ENCODE peak calls at places on chromosomes 4 and X, in six cellular contexts. I is mucosa of descending colon; E is hepatocyte; J is CD4-positive, CD25-positive, alpha-beta regulatory T cell; N is MM.1S; O is stomach. M is an unnamed sample.
A peak's percentile ranks its signal among the peaks of the same experiment; 100 is the strongest.

GRCh38 chr4:144421056-144421455 is 224.9 kb upstream of the HHIP start:
- DNase-seq in I (no peak), E (no peak), J (no peak), N (no peak), O (no peak), M (no peak)

GRCh38 chrX:7115557-7115956 is 32.0 kb upstream of the STS start:
- DNase-seq in I (no peak), E (no peak), J (no peak), N (no peak), O (no peak), M (no peak)

GRCh38 chr4:64341711-64342110 is 67.5 kb downstream of the TECRL start:
- DNase-seq in I (no peak), E (no peak), J (no peak), N (peak; percentile 33), O (no peak), M (no peak)

GRCh38 chr4:119498520-119498919 is 130.1 kb downstream of the PDE5A start:
- DNase-seq in I (no peak), E (peak; percentile 8), J (no peak), N (no peak), O (no peak), M (no peak)

GRCh38 chrX:1612641-1613286 is 2.1 kb upstream of the ASMT start:
- DNase-seq in I (no peak), E (no peak), J (no peak), N (no peak), O (no peak), M (no peak)

GRCh38 chr4:78414116-78414515 is 137.5 kb upstream of the ANXA3 start:
- DNase-seq in I (no peak), E (no peak), J (no peak), N (no peak), O (no peak), M (no peak)

GRCh38 chrX:78029663-78030062 is 60.2 kb upstream of the PGAM4 start:
- DNase-seq in I (peak; percentile 34), E (peak; percentile 8), J (no peak), N (peak; percentile 44), O (no peak), M (peak; percentile 48)

GRCh38 chrX:142001934-142002333 is 98.2 kb downstream of the MAGEC1 start:
- DNase-seq in I (no peak), E (no peak), J (no peak), N (no peak), O (no peak), M (no peak)

GRCh38 chrX:46618947-46619346 is 45.4 kb downstream of the CHST7 start:
- DNase-seq in I (no peak), E (no peak), J (no peak), N (no peak), O (no peak), M (no peak)

GRCh38 chr4:176425035-176425434 is 105.3 kb downstream of the SPCS3 start:
- DNase-seq in I (no peak), E (no peak), J (no peak), N (no peak), O (no peak), M (no peak)

GRCh38 chr4:26953361-26953760 is 92.7 kb downstream of the STIM2 start:
- DNase-seq in I (no peak), E (no peak), J (no peak), N (no peak), O (no peak), M (no peak)

GRCh38 chr4:188246488-188246887 is 107.2 kb downstream of the TRIML1 start:
- DNase-seq in I (no peak), E (no peak), J (no peak), N (no peak), O (no peak), M (peak; percentile 13)

GRCh38 chr4:89821612-89822011 is 15.3 kb downstream of the SNCA start:
- DNase-seq in I (no peak), E (no peak), J (no peak), N (no peak), O (no peak), M (no peak)

DNA sequence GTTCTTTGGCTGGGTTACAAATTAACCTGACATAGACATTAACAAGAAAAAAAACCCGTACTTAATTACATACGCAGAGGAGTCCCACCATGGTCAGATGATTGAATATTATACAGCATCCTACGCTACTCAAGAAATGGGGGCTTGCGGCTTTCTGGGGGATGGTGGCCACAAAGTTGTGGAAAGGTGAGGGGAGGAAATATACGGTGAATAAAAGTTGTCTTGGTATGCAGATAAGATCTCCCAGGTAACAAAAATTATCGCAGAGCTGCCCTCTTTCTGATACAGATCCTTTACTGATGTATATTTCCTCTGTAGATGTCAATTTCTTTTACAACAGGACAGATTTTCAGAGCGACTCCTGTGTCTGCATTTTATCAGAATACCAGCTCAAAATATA is 890 bp downstream of the DCAF16 start:
- DNase-seq in I (no peak), E (no peak), J (no peak), N (no peak), O (no peak), M (no peak)
- H3K4me1 ChIP-seq in I (peaks cover 37% of the 10 kb centered on the region), E (peaks cover 20% of the 10 kb centered on the region), J (peaks cover 67% of the 10 kb centered on the region), N (peaks cover 32% of the 10 kb centered on the region), O (peaks cover 53% of the 10 kb centered on the region), M (peaks cover 24% of the 10 kb centered on the region)

DNA sequence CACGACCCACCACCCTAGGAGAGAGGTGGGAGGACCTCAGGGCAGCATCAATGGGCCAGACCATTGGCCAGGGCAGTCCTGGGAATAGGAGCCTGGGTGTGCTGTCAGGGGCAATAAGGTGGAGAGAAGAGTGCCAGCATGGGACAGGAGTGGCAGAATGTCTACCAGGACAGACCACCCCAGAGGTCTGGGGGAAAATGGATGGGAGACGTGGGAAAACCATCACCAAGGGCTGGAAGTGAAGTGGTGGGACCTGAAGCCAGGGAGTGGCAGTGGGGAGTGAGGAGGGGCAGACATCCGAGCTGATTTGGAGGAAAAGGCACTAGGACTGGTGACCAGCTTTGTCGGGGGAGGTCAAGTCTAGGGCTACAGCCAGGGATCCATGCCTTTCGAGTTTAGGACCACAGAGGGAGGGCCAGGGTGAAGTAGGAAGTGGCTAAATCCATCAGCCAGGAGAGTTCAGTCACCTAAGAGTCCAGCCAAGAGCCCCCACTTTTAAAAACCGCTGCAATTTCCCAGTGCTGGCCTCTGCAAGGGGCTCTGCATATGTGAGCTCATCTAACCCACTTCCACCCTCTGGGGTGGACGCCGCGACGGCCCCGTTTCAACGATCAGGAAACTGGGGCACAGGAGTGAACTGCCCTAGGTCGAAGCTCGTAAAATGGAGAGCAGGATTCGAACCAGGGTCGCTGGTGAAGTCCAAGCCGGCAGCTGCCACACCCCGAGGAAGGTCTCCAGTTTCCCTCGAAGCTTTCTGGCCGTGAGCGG is 809 bp downstream of the EVC2 start:
- DNase-seq in I (no peak), E (no peak), J (no peak), N (no peak), O (no peak), M (no peak)
- H3K4me3 ChIP-seq in I (peak overlapping the region; percentile 11), E (peak overlapping the region; percentile 97), J (no peak overlapping the region), N (peak overlapping the region; percentile 67), O (peak overlapping the region; percentile 65), M (no peak overlapping the region)

DNA sequence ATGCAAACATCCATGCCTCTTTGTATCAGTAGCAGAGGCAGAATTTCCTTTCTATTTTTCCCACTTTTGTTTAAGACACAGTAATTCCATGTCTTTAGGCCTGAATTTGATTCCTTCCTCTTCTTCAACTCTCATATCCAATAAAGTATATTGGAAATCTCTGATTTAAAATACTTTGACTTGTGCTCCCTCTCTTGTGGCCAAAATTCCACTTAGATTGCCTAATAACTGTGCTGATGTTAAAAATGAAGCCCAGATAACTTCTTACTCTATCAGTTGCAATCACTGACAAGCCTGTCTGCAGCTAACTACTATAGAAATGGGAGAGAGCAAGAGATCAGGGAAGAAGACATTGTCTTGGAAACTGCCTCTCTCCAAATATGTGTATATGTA is 163.4 kb upstream of the SPIN4 start:
- DNase-seq in I (no peak), E (no peak), J (no peak), N (no peak), O (no peak), M (no peak)
- H3K4me1 ChIP-seq in I (no peaks in the 10 kb centered on the region), E (no peaks in the 10 kb centered on the region), J (no peaks in the 10 kb centered on the region), N (no peaks in the 10 kb centered on the region), O (peaks cover 13% of the 10 kb centered on the region), M (peaks cover 13% of the 10 kb centered on the region)

GRCh38 chrX:140439455-140439854 is 65.4 kb downstream of the SOX3 start:
- DNase-seq in I (peak; percentile 18), E (peak; percentile 49), J (no peak), N (no peak), O (peak; percentile 48), M (peak; percentile 81)
- H3K4me3 ChIP-seq in I (no peak overlapping the region), E (no peak overlapping the region), J (no peak overlapping the region), N (no peak overlapping the region), O (peak overlapping the region; percentile 22), M (peak overlapping the region; percentile 27)

GRCh38 chr4:8194306-8195242 is 4.5 kb upstream of the SH3TC1 start:
- DNase-seq in I (no peak), E (no peak), J (no peak), N (no peak), O (no peak), M (no peak)

GRCh38 chr4:8195431-8195830 is 3.7 kb upstream of the SH3TC1 start:
- DNase-seq in I (no peak), E (no peak), J (no peak), N (no peak), O (no peak), M (no peak)

GRCh38 chr4:8198206-8198905 is 734 bp upstream of the SH3TC1 start:
- DNase-seq in I (peak; percentile 76), E (no peak), J (no peak), N (no peak), O (peak; percentile 62), M (no peak)

GRCh38 chr4:8197521-8197920 is 1.6 kb upstream of the SH3TC1 start:
- DNase-seq in I (peak; percentile 53), E (no peak), J (no peak), N (no peak), O (no peak), M (no peak)

GRCh38 chr4:8195841-8196460 is 3.1 kb upstream of the SH3TC1 start:
- DNase-seq in I (no peak), E (no peak), J (no peak), N (no peak), O (peak; percentile 60), M (no peak)
- H3K4me1 ChIP-seq in I (peaks cover 22% of the 10 kb centered on the region), E (peaks cover 37% of the 10 kb centered on the region), J (peaks cover 25% of the 10 kb centered on the region), N (peaks cover 12% of the 10 kb centered on the region), O (peaks cover 53% of the 10 kb centered on the region), M (no peaks in the 10 kb centered on the region)

DNA sequence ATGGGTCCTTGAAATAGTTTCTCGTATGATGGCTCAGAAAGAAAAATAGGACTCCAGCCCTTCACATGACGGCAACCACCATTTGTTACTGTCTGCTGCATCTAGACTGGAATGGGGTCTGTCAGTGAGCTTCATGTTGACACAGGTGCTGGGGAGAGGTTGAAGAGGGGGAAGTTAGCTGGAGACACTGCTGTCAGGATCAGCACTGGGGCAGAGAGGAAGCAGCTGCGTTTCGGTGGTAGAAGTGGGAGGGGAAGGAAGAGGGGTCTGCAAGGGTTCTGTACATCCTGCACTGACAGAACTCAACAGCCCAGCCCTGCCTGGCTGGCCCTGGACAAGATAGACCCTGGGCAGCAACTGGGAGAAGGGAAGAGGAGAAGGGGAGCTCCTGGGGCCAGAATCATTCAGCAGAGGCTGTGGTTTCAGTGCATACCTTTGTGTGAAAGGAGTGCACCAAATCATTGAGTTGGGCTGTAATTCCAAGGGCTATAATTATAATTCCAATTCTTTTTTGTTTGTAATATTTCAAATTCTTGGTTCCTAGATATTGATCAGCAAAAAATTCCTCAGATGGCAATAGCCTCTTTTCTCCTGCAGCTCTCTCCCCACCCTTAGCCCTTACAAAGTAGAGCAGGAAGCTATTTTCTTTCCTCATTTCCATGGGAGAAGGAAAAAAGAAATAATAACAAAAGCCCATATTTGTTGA is 119.4 kb upstream of the C1GALT1C1 start:
- DNase-seq in I (no peak), E (no peak), J (no peak), N (peak; percentile 83), O (no peak), M (no peak)
- H3K4me3 ChIP-seq in I (no peak overlapping the region), E (no peak overlapping the region), J (no peak overlapping the region), N (peak overlapping the region; percentile 31), O (no peak overlapping the region), M (no peak overlapping the region)